ENCODE peak calls at places on chromosome 18, in four cellular contexts. One of them, this sample, is unnamed.

GRCh38 chr18:59395226-59396175 is 36.4 kb upstream of the LMAN1 start:
- DNase-seq in stomach: no peak
- DNase-seq in IMR-90: no peak
- DNase-seq in H54: no peak
- DNase-seq in this sample: no peak

GRCh38 chr18:79800353-79801180 is 2.8 kb downstream of the KCNG2 start:
- DNase-seq in H54: no peak
- DNase-seq in stomach: no peak
- DNase-seq in IMR-90: no peak
- DNase-seq in this sample: no peak

GRCh38 chr18:79525556-79526467 is 130.1 kb downstream of the NFATC1 start:
- DNase-seq in stomach: peak
- DNase-seq in H54: no peak
- DNase-seq in IMR-90: no peak
- DNase-seq in this sample: peak

GRCh38 chr18:79881695-79882094 is 69.8 kb downstream of the SLC66A2 start:
- DNase-seq in stomach: no peak
- DNase-seq in H54: no peak
- DNase-seq in IMR-90: no peak
- DNase-seq in this sample: no peak

GRCh38 chr18:51955136-51955535 is 384.9 kb upstream of the DCC start:
- DNase-seq in H54: no peak
- DNase-seq in stomach: no peak
- DNase-seq in IMR-90: no peak
- DNase-seq in this sample: no peak

GRCh38 chr18:24631238-24632025 is 171.0 kb downstream of the HRH4 start:
- DNase-seq in IMR-90: peak
- DNase-seq in stomach: no peak
- DNase-seq in H54: no peak
- DNase-seq in this sample: no peak

GRCh38 chr18:66734451-66734850 is 130.6 kb upstream of the CDH19 start:
- DNase-seq in stomach: no peak
- DNase-seq in IMR-90: no peak
- DNase-seq in H54: no peak
- DNase-seq in this sample: no peak

GRCh38 chr18:67428148-67428547 is 88.4 kb downstream of the DSEL start:
- DNase-seq in IMR-90: peak
- DNase-seq in H54: no peak
- DNase-seq in stomach: no peak
- DNase-seq in this sample: no peak

GRCh38 chr18:69817335-69817935 is 130.2 kb downstream of the CD226 start:
- DNase-seq in H54: no peak
- DNase-seq in stomach: no peak
- DNase-seq in IMR-90: peak
- DNase-seq in this sample: no peak

GRCh38 chr18:59323931-59324622 is 5.6 kb upstream of the CPLX4 start:
- DNase-seq in stomach: no peak
- DNase-seq in IMR-90: peak
- DNase-seq in H54: no peak
- DNase-seq in this sample: no peak

GRCh38 chr18:8623549-8624106 is 14.4 kb downstream of the RAB12 start:
- DNase-seq in stomach: no peak
- DNase-seq in IMR-90: no peak
- DNase-seq in H54: no peak
- DNase-seq in this sample: no peak

GRCh38 chr18:63224574-63224973 is 95.0 kb downstream of the BCL2 start:
- DNase-seq in IMR-90: no peak
- DNase-seq in H54: no peak
- DNase-seq in stomach: no peak
- DNase-seq in this sample: no peak

GRCh38 chr18:44804033-44804432 is 123.3 kb downstream of the SETBP1 start:
- DNase-seq in IMR-90: no peak
- DNase-seq in stomach: no peak
- DNase-seq in H54: no peak
- DNase-seq in this sample: no peak

GRCh38 chr18:59055345-59056032 is 84.2 kb upstream of the SEC11C start:
- DNase-seq in H54: no peak
- DNase-seq in stomach: no peak
- DNase-seq in IMR-90: no peak
- DNase-seq in this sample: no peak

GRCh38 chr18:54672846-54673475 is 81.9 kb downstream of the DYNAP start:
- DNase-seq in IMR-90: no peak
- DNase-seq in stomach: peak
- DNase-seq in H54: no peak
- DNase-seq in this sample: no peak

GRCh38 chr18:67519582-67519981 is 3.1 kb upstream of the DSEL start:
- DNase-seq in H54: no peak
- DNase-seq in stomach: no peak
- DNase-seq in IMR-90: peak
- DNase-seq in this sample: no peak

GRCh38 chr18:7196421-7196820 is 34.5 kb upstream of the LRRC30 start:
- DNase-seq in IMR-90: no peak
- DNase-seq in H54: no peak
- DNase-seq in stomach: no peak
- DNase-seq in this sample: no peak

GRCh38 chr18:62085766-62086165 is 101.1 kb downstream of the PIGN start:
- DNase-seq in IMR-90: peak
- DNase-seq in stomach: no peak
- DNase-seq in H54: no peak
- DNase-seq in this sample: no peak

GRCh38 chr18:25669741-25670140 is 317.8 kb upstream of the ZNF521 start:
- DNase-seq in H54: no peak
- DNase-seq in stomach: no peak
- DNase-seq in IMR-90: no peak
- DNase-seq in this sample: no peak

GRCh38 chr18:5975111-5975622 is 79.8 kb upstream of the TMEM200C start:
- DNase-seq in H54: peak
- DNase-seq in IMR-90: peak
- DNase-seq in stomach: no peak
- DNase-seq in this sample: no peak

GRCh38 chr18:63648241-63648640 is 4.2 kb upstream of the SERPINB4 start:
- DNase-seq in H54: no peak
- DNase-seq in IMR-90: peak
- DNase-seq in stomach: no peak
- DNase-seq in this sample: no peak

GRCh38 chr18:59961086-59961485 is 61.3 kb downstream of the PMAIP1 start:
- DNase-seq in H54: no peak
- DNase-seq in stomach: no peak
- DNase-seq in IMR-90: no peak
- DNase-seq in this sample: peak

DNA sequence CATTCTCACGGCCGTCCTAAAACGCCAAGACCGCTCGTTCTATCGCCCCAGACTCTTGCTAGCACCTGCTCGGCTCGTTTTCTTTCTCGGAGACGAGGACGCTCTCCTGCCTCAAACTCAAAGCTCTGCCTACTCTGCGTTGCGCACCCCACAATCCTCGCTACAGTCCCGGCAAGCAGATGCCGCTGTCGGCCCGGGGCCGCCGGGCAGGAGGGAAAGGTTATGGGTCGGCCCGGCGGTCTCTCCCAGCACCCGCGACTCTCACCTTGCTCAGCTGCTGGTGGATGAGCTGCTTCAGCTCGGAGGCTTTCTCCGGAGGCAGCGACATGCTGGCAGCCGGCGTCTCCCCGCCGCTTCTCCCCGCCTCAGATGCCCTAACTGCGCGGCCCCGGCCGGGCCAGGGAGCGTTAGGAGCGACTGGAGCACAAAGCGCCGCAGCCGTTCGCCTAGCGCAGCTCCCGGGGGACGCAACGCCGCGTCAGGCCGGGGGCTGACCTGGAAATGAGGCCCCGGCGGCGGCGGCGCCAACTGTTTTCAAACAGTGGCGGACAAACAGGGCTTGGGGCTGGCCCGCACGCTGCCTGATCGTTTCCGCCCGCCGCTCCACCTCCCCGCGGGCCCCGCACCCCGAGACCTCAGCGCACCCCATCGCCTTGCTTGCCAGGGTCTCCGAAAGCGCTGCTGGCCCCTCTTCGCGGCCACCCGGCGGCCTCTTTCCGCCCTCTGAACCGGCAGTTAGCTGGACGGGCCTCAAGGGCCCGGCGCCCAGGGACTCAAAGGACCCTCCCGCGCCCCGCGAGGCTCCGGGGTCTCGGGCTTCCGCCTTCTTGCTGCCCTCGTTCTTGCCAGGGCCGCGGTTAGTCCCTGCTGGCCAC is at the start of the genes CEP76 and PSMG2:
- DNase-seq in IMR-90: peak
- DNase-seq in stomach: peak
- DNase-seq in H54: peak
- DNase-seq in this sample: peak
- TF ChIP-seq POLR2A in IMR-90: peak
- TF ChIP-seq POLR2A in stomach: no peak
- TF ChIP-seq POLR2A in H54: peak
- TF ChIP-seq POLR2A in this sample: peak

DNA sequence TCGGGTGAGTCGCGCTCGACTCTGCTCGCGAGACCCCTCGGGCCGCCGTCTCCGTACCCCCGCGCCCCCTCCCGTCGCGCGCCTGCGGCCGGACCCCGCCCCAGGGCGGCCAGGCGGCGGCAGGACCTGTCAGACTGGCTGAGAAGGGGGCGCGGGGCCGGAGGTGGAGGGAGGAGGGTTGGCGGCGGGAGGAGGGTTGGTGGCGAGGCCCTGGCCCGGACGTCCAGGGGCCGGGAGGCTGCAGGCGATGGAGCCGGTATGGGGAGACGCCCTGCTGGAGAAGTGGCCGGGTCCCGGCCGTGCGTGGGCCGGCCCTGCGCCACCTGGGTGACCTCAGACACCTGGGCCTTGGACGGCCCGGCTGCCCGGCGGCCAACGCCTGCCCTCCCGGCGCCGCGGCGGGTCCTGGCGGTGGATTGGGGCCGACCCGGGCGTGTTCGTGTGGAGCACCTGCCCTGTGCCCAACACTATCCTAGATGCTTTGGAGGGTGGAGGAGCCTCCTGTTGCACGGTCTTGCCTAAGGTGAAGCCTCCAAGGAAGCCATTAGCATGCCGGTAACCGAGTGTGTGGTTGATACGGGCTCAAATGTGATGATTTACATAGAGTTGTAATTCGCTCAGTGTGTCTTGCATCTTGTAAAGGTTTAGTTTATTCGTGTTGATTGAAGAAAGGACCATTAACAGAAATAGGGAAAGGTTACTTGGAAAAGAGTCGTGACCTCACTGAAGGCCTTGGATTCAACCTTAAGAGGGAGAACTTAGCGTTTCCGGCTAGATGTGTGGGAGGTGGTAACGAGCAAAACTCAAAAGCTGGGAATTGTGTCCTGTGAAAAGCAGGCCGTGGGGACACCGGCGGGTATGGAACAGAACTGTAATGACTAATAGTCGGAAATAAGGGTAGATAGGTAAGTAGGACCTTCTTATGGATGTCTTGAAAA is 570 bp downstream of the MYL12B start:
- DNase-seq in stomach: no peak
- DNase-seq in H54: peak
- DNase-seq in IMR-90: no peak
- DNase-seq in this sample: peak
- TF ChIP-seq POLR2A in stomach: no peak
- TF ChIP-seq POLR2A in H54: no peak
- TF ChIP-seq POLR2A in IMR-90: no peak
- TF ChIP-seq POLR2A in this sample: no peak

GRCh38 chr18:23131693-23132319 is 3.5 kb upstream of the CABLES1 start:
- DNase-seq in stomach: peak
- DNase-seq in IMR-90: peak
- DNase-seq in H54: no peak
- DNase-seq in this sample: peak

GRCh38 chr18:23134780-23135678 is at the start of gene CABLES1:
- DNase-seq in IMR-90: peak
- DNase-seq in H54: peak
- DNase-seq in stomach: peak
- DNase-seq in this sample: peak

GRCh38 chr18:23136326-23137092 is 1.2 kb downstream of the CABLES1 start:
- DNase-seq in stomach: peak
- DNase-seq in IMR-90: no peak
- DNase-seq in H54: no peak
- DNase-seq in this sample: peak

GRCh38 chr18:23135679-23136325 is 517 bp downstream of the CABLES1 start:
- DNase-seq in H54: peak
- DNase-seq in IMR-90: no peak
- DNase-seq in stomach: peak
- DNase-seq in this sample: peak

DNA sequence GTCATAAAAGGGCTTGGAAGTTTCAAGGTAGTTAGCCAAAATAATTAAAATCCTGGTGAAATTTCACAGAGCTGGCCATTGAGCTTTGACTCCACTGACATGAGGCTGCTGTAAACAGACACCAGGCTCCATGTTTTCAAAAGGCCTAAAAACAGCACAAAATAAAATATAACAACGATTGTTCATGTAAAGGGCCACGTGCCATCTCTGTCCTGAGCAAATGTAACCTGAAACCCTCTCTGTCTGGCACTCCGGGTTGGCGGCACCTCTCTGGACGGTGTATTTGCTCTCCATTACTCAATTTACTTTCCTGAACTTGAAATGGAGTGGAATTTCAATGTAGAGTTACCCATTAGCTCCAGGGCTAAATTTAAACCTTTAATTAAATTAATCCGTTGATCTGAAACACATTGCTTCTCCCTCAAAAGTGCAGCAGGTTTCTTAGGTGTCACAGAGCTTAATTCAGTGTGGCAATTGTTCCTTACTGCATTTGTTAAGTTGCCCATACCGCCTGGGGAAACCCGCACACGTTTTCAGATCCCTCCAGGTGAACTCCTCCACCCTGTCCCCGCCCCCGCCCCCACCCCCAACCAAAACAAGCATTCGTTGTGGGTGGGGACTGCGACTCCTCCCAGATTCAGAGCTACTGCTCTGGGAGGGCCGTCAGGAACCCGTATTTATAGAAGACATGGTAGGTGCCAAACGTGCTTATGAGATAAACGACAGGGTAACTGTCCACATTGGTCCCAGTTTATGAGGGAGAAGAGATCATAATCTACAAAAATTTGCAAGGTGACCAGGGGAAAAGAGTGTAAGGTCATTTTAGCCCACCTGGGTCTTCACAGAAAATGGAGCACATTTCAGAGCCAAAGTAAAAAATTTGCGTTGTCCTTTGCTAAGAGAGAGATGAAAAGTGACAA is 1.2 kb upstream of the CABLES1 start:
- DNase-seq in IMR-90: no peak
- DNase-seq in H54: no peak
- DNase-seq in stomach: peak
- DNase-seq in this sample: peak
- TF ChIP-seq POLR2A in IMR-90: no peak
- TF ChIP-seq POLR2A in H54: no peak
- TF ChIP-seq POLR2A in stomach: no peak
- TF ChIP-seq POLR2A in this sample: peak

GRCh38 chr18:49560277-49561126 is 1.4 kb upstream of the LIPG start:
- DNase-seq in IMR-90: no peak
- DNase-seq in stomach: no peak
- DNase-seq in H54: no peak
- DNase-seq in this sample: no peak
- TF ChIP-seq POLR2A in IMR-90: no peak
- TF ChIP-seq POLR2A in stomach: no peak
- TF ChIP-seq POLR2A in H54: no peak
- TF ChIP-seq POLR2A in this sample: no peak

This sample was measured in erythroblast.